ENCODE peak calls at places on chromosomes 6 and 20, in ten cellular contexts. K, F, R, B, P, E, T, Y, D and W are unnamed samples.

GRCh38 chr6:24719125-24719931 is at the start of gene C6orf62:
- DNase-seq in B (no peak), T (peak), P (no peak), K (peak), E (no peak), D (no peak), F (peak), R (peak), Y (peak), W (peak)

GRCh38 chr20:23419995-23420901 is 1.0 kb downstream of the NAPB start:
- DNase-seq in F (peak), R (peak), K (peak), T (peak), B (peak), D (peak), P (no peak), Y (peak), E (peak), W (peak)

GRCh38 chr20:602357-602970 is 7.6 kb downstream of the TCF15 start:
- DNase-seq in R (no peak), K (no peak), D (no peak), T (no peak), B (no peak), E (no peak), Y (no peak), F (no peak), P (peak), W (no peak)

GRCh38 chr6:167952512-167952859 is 45.0 kb upstream of the KIF25 start:
- DNase-seq in K (no peak), E (no peak), Y (no peak), B (no peak), D (no peak), F (no peak), T (no peak), P (no peak), R (no peak), W (no peak)

GRCh38 chr6:13485923-13486557 is 1.4 kb downstream of the GFOD1 start:
- DNase-seq in K (no peak), T (peak), E (peak), F (no peak), R (peak), B (peak), Y (peak), D (no peak), P (no peak), W (peak)

GRCh38 chr6:144214622-144215401 is 64.5 kb downstream of the STX11 start:
- DNase-seq in B (no peak), R (no peak), K (no peak), Y (no peak), E (no peak), D (no peak), P (no peak), T (peak), F (no peak), W (no peak)

GRCh38 chr6:30450908-30451818 is 38.1 kb upstream of the HLA-E start:
- DNase-seq in Y (no peak), D (no peak), P (no peak), K (no peak), T (peak), R (peak), F (no peak), E (peak), B (peak), W (peak)

GRCh38 chr6:11044712-11045167 is 635 bp upstream of the ELOVL2 start:
- DNase-seq in D (no peak), E (no peak), P (no peak), B (no peak), K (no peak), Y (no peak), R (no peak), T (no peak), F (no peak), W (no peak)

GRCh38 chr6:3088853-3089445 is 20.7 kb downstream of the RIPK1 start:
- DNase-seq in R (no peak), F (no peak), Y (no peak), D (no peak), T (no peak), P (no peak), B (no peak), E (peak), K (no peak), W (no peak)

GRCh38 chr20:56572178-56572577 is 39.1 kb downstream of the FAM209B start:
- DNase-seq in B (peak), K (no peak), T (no peak), D (no peak), E (no peak), Y (no peak), R (no peak), P (no peak), F (no peak), W (no peak)

GRCh38 chr20:1508576-1508975 is 17.4 kb upstream of the SIRPB2 start:
- DNase-seq in R (no peak), F (no peak), P (no peak), D (no peak), E (no peak), Y (no peak), T (no peak), K (no peak), B (no peak), W (no peak)

GRCh38 chr6:52595796-52596130 is 18.9 kb upstream of the TRAM2 start:
- DNase-seq in F (no peak), K (no peak), E (peak), D (no peak), P (no peak), T (peak), B (no peak), R (no peak), Y (no peak), W (no peak)

GRCh38 chr20:24987244-24987643 is 5.3 kb downstream of the APMAP start:
- DNase-seq in Y (no peak), P (peak), B (no peak), F (no peak), T (no peak), D (no peak), R (no peak), K (no peak), E (no peak), W (no peak)

GRCh38 chr6:100460650-100461204 is 4.0 kb downstream of the SIM1 start:
- DNase-seq in D (no peak), K (no peak), Y (peak), F (no peak), R (peak), B (no peak), P (no peak), T (no peak), E (no peak), W (peak)

GRCh38 chr6:43758617-43759050 is 11.4 kb upstream of the VEGFA start:
- DNase-seq in T (no peak), B (no peak), Y (peak), K (no peak), D (no peak), F (no peak), R (peak), E (no peak), P (no peak), W (peak)

GRCh38 chr6:40996591-40997247 is 42.3 kb downstream of the UNC5CL start:
- DNase-seq in R (peak), F (no peak), K (no peak), Y (peak), P (peak), D (no peak), E (no peak), T (no peak), B (peak), W (no peak)

GRCh38 chr6:55141611-55142010 is 32.7 kb upstream of the HCRTR2 start:
- DNase-seq in K (no peak), P (no peak), Y (no peak), R (no peak), F (no peak), T (no peak), D (no peak), E (no peak), B (peak), W (no peak)

GRCh38 chr6:89840538-89840937 is 10.9 kb downstream of the CASP8AP2 start:
- DNase-seq in Y (no peak), B (peak), K (no peak), R (no peak), T (no peak), D (no peak), F (no peak), E (peak), P (no peak), W (no peak)

GRCh38 chr20:10505320-10506226 is 70.5 kb downstream of the SLX4IP start:
- DNase-seq in B (peak), Y (no peak), E (no peak), T (no peak), K (peak), P (no peak), R (no peak), F (peak), D (peak), W (no peak)

GRCh38 chr6:75205776-75206334 is at the start of gene COL12A1:
- DNase-seq in F (peak), E (peak), Y (peak), D (peak), K (peak), T (no peak), R (peak), B (peak), P (peak), W (peak)

GRCh38 chr6:87297115-87297514 is 25.3 kb upstream of the SMIM8 start:
- DNase-seq in K (no peak), P (no peak), Y (no peak), T (no peak), F (no peak), B (peak), R (no peak), E (peak), D (no peak), W (no peak)

GRCh38 chr20:59159822-59160740 is 3.5 kb upstream of the ZNF831 start:
- DNase-seq in D (no peak), T (no peak), K (no peak), Y (no peak), E (no peak), F (no peak), P (no peak), B (no peak), R (no peak), W (no peak)

GRCh38 chr20:17873410-17874270 is 95.0 kb downstream of the SNX5 start:
- DNase-seq in K (peak), P (peak), T (peak), E (peak), R (peak), B (peak), D (peak), F (peak), Y (peak), W (no peak)

GRCh38 chr6:143478479-143479062 is 28.0 kb downstream of the PEX3 start:
- DNase-seq in P (no peak), D (no peak), T (no peak), Y (no peak), F (no peak), B (no peak), K (no peak), R (no peak), E (no peak), W (no peak)

GRCh38 chr6:13437597-13437996 is 49.8 kb downstream of the GFOD1 start:
- DNase-seq in T (no peak), P (no peak), R (no peak), B (no peak), Y (no peak), F (no peak), E (no peak), D (no peak), K (no peak), W (no peak)

GRCh38 chr20:7936735-7937078 is 3.6 kb downstream of the HAO1 start:
- DNase-seq in R (no peak), E (no peak), D (no peak), B (no peak), K (no peak), F (no peak), P (no peak), T (no peak), Y (no peak), W (no peak)
- TF ChIP-seq CTCF in R (no peak), E (no peak), D (no peak), B (no peak), K (no peak), F (no peak), P (no peak), T (no peak), Y (no peak), W (no peak)

GRCh38 chr6:32622545-32623401 is 14.4 kb upstream of the HLA-DQA1 start:
- DNase-seq in D (no peak), F (no peak), K (no peak), Y (peak), E (peak), T (peak), P (no peak), B (peak), R (peak), W (peak)
- TF ChIP-seq CTCF in D (peak), F (no peak), K (no peak), Y (no peak), E (peak), T (peak), P (peak), B (peak), R (peak), W (peak)

GRCh38 chr6:19417713-19418112 is 419.5 kb upstream of the ID4 start:
- DNase-seq in D (no peak), B (peak), T (no peak), E (peak), K (no peak), P (no peak), F (no peak), R (no peak), Y (peak), W (no peak)

GRCh38 chr6:19415605-19416326 is 421.4 kb upstream of the ID4 start:
- DNase-seq in Y (peak), K (no peak), F (no peak), R (no peak), P (no peak), B (peak), E (peak), D (no peak), T (no peak), W (no peak)

GRCh38 chr6:19416811-19417210 is 420.4 kb upstream of the ID4 start:
- DNase-seq in D (no peak), P (no peak), K (no peak), T (no peak), B (no peak), E (no peak), R (no peak), F (no peak), Y (no peak), W (no peak)

GRCh38 chr6:19410477-19410876 is 426.7 kb upstream of the ID4 start:
- DNase-seq in K (no peak), B (peak), F (peak), Y (peak), P (no peak), R (no peak), T (no peak), D (no peak), E (peak), W (no peak)

GRCh38 chr6:19413323-19413722 is 423.8 kb upstream of the ID4 start:
- DNase-seq in D (no peak), B (peak), R (no peak), K (no peak), E (peak), P (no peak), T (no peak), F (no peak), Y (peak), W (no peak)
- TF ChIP-seq CTCF in D (no peak), B (no peak), R (no peak), K (no peak), E (no peak), P (no peak), T (no peak), F (no peak), Y (no peak), W (no peak)

GRCh38 chr20:52312131-52312729 is 120.7 kb upstream of the ZFP64 start:
- DNase-seq in R (peak), T (peak), P (no peak), B (peak), F (peak), E (peak), K (peak), Y (peak), D (no peak), W (peak)

GRCh38 chr20:52311209-52311794 is 119.7 kb upstream of the ZFP64 start:
- DNase-seq in E (no peak), D (no peak), K (no peak), R (no peak), B (no peak), T (no peak), P (no peak), Y (no peak), F (no peak), W (no peak)

GRCh38 chr20:52318601-52319000 is 127.0 kb upstream of the ZFP64 start:
- DNase-seq in D (no peak), B (no peak), T (no peak), Y (no peak), F (no peak), P (no peak), E (no peak), R (no peak), K (no peak), W (no peak)

DNA sequence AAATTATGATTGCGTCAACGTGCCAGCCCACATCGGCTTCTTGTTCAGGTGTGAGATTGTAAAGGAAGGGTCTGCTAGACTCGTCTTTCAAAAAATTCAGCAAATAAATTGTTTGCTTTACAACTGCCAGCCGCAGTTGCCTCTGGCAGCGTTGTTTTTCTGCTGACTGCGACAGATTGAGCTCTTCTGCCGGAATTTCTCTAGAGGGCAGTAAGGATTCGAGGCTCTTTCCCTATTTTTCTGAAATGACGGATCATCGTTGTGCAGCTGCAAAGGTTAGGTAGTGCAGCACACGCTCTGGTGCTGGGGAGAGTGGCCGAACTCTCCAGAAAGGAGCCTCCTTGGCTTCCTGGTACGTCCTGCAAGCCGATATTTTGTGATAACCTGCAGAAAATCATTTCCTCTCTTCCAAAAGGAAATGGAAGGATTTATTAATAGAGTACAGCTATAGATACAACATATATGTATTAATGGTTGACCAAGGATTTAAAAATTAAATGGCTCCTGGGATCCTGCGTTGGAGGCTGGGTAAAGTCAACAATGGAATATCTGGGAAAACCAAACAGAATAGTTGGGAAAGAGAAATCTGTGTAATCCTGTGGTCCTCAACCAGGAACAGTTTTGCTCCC is 121.9 kb upstream of the ZFP64 start:
- DNase-seq in E (peak), F (no peak), T (no peak), Y (peak), D (no peak), R (peak), K (no peak), P (no peak), B (peak), W (no peak)
- TF ChIP-seq CTCF in E (peak), F (peak), T (no peak), Y (peak), D (no peak), R (peak), K (no peak), P (peak), B (peak), W (no peak)

DNA sequence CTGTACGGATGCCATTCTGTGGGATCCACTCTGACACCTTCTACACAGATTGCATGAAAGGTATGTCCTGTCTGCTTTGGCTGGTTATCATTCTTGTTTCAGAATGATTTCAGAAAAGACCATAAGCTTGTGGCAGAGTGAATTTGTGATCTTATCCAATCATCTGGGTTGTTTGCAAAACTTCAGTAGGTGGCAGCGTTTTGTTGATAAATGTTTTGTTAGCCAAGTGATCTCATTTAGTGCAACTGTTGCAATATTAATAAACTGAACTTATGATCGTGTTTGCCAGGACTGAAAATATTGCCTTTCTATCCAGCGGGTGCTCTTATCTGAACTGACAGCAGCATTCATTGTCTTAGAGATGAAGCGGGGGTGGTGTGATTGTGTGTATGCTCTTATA is 613.2 kb upstream of the NOX3 start:
- DNase-seq in Y (no peak), P (no peak), T (no peak), E (no peak), F (no peak), R (no peak), K (no peak), D (no peak), B (peak), W (no peak)
- TF ChIP-seq CTCF in Y (no peak), P (no peak), T (no peak), E (no peak), F (no peak), R (peak), K (no peak), D (no peak), B (no peak), W (no peak)

DNA sequence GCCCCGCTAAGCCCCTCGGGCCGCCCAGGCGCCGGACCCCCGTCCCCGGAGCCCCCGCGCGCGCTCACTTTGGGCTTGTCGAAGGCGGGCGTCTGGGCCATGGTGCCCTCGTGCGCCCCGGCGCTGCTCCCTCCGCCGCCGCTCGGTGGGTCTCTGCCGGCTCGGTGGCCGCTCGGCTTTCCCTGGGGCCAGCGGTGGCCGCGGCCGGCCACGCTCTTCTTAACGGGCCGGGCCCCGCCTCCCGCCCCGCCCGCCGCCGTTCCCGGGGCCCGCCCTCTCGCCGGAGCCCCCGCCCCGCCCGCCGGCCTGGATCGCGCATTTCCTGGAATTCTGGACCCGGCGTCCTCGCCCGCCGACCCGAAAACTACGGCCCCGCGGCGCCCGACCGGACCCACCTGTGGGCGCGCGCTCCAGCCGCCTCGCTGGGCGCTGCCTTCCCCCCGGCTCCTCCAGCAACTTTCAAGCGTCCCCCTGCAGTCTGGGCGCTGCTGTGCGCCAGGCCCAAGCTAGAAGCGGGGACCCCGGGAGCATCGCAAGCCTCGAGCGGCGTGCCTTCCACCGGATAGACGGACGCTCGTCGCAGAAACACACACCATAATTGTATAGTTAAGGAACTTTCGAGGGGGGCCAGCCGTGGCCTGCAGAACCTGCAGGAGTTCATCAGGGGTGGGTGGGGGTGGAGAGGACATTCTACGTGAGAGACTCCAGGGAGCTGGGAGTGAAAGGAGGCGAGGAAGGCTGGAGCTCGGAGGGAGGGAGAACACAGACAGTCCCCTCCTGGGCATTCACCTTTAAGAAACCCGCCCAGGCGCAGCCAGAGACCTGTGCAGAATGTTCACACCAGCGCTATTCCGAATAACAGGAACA is at the start of gene ADA:
- DNase-seq in T (peak), B (peak), Y (peak), E (peak), P (peak), F (peak), R (peak), D (peak), K (peak), W (peak)
- TF ChIP-seq CTCF in T (peak), B (no peak), Y (peak), E (no peak), P (peak), F (peak), R (no peak), D (no peak), K (no peak), W (no peak)